ENCODE peak calls at places on chromosome 9, in eight cellular contexts. Q is body of pancreas, W is IMR-90, U is tibial nerve, H is heart left ventricle, J is A549, A is adrenal gland, V is vagina. E is an unnamed sample.
A peak's percentile ranks its signal among the peaks of the same experiment; 100 is the strongest.

GRCh38 chr9:76564300-76564699 is 105.3 kb downstream of the GCNT1 start:
- DNase-seq in J (no peak), A (no peak), V (no peak), H (no peak), U (no peak), W (peak; percentile 47), Q (no peak), E (no peak)

GRCh38 chr9:129697956-129698757 is 32.7 kb downstream of the PRRX2 start:
- DNase-seq in W (no peak), U (peak; percentile 50), A (no peak), V (no peak), H (peak; percentile 49), J (no peak), Q (peak; percentile 21), E (peak; percentile 46)

GRCh38 chr9:87035868-87036267 is 88.6 kb upstream of the GAS1 start:
- DNase-seq in J (no peak), A (no peak), U (no peak), H (no peak), V (no peak), Q (no peak), W (no peak), E (no peak)

GRCh38 chr9:74770508-74771261 is 117.0 kb downstream of the TRPM6 start:
- DNase-seq in H (no peak), W (no peak), J (peak; percentile 81), Q (peak; percentile 28), U (no peak), A (no peak), V (no peak), E (no peak)

GRCh38 chr9:93094294-93095204 is 1.5 kb upstream of the CARD19 start:
- DNase-seq in W (no peak), H (peak; percentile 86), Q (peak; percentile 71), A (peak; percentile 61), J (no peak), V (no peak), U (peak; percentile 54), E (no peak)

GRCh38 chr9:84340535-84340934 is at the start of gene SLC28A3:
- DNase-seq in A (no peak), W (no peak), V (no peak), U (no peak), Q (peak; percentile 55), H (no peak), J (no peak), E (no peak)

GRCh38 chr9:88952086-88952615 is 39.1 kb upstream of the S1PR3 start:
- DNase-seq in A (no peak), V (no peak), W (no peak), Q (no peak), U (no peak), J (no peak), H (no peak), E (no peak)

GRCh38 chr9:118362596-118362995 is 658.4 kb downstream of the TLR4 start:
- DNase-seq in A (no peak), U (no peak), H (no peak), Q (no peak), W (no peak), J (no peak), V (no peak), E (no peak)

GRCh38 chr9:110072597-110073355 is 135.2 kb downstream of the C9orf152 start:
- DNase-seq in A (no peak), H (no peak), V (no peak), J (no peak), Q (no peak), U (no peak), W (no peak), E (no peak)

GRCh38 chr9:16510506-16510905 is 360.0 kb downstream of the BNC2 start:
- DNase-seq in U (no peak), Q (no peak), V (no peak), H (no peak), W (no peak), J (no peak), A (no peak), E (no peak)

GRCh38 chr9:70856411-70856810 is 265.0 kb downstream of the TRPM3 start:
- DNase-seq in A (no peak), W (no peak), U (no peak), H (no peak), J (no peak), V (no peak), Q (no peak), E (no peak)

GRCh38 chr9:70865471-70865870 is 255.9 kb downstream of the TRPM3 start:
- DNase-seq in U (no peak), A (no peak), J (no peak), V (no peak), H (no peak), W (no peak), Q (no peak), E (no peak)

GRCh38 chr9:70859694-70860093 is 261.7 kb downstream of the TRPM3 start:
- DNase-seq in J (no peak), H (no peak), W (no peak), U (no peak), A (no peak), V (no peak), Q (no peak), E (no peak)

GRCh38 chr9:70861376-70861775 is 260.0 kb downstream of the TRPM3 start:
- DNase-seq in U (no peak), Q (no peak), W (no peak), V (no peak), H (no peak), J (no peak), A (no peak), E (no peak)

DNA sequence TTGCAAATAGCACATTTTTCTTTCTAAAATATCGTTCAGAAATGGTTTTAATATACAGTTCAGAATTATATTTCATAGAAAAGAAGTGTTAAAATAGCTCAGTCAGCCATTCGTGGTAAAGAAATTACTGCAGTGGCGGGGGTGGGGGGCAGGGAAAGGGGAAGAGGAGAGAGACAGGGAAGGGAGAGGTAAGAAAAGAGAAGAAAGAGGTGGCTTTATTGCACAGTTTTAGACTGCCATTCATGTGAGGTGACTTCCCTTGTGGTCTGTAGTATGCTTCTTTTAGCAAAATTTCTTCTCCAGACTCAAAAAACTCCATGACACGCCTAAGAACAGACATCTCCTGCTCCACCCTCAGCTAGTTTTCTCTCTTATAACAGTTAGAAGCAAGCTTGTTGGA is 259.6 kb downstream of the TRPM3 start:
- DNase-seq in H (no peak), J (no peak), A (no peak), U (no peak), V (no peak), W (no peak), Q (no peak), E (no peak)
- H3K4me3 ChIP-seq in H (no peak overlapping the region), J (no peak overlapping the region), A (no peak overlapping the region), U (no peak overlapping the region), V (no peak overlapping the region), W (no peak overlapping the region), Q (no peak overlapping the region), E (no peak overlapping the region)

GRCh38 chr9:104633976-104634520 is 16.0 kb upstream of the OR13C9 start:
- DNase-seq in J (no peak), W (no peak), V (no peak), H (no peak), A (no peak), Q (no peak), U (no peak), E (no peak)
- H3K4me1 ChIP-seq in J (no peaks in the 10 kb centered on the region), W (no peaks in the 10 kb centered on the region), V (no peaks in the 10 kb centered on the region), H (no peaks in the 10 kb centered on the region), A (no peaks in the 10 kb centered on the region), Q (no peaks in the 10 kb centered on the region), U (no peaks in the 10 kb centered on the region), E (no peaks in the 10 kb centered on the region)

GRCh38 chr9:133143639-133144141 is 20.0 kb downstream of the GBGT1 start:
- DNase-seq in Q (no peak), W (no peak), V (no peak), U (no peak), A (no peak), J (no peak), H (no peak), E (no peak)

GRCh38 chr9:133140606-133141005 is 19.6 kb upstream of the RALGDS start:
- DNase-seq in V (no peak), U (no peak), A (no peak), W (no peak), J (no peak), Q (no peak), H (no peak), E (no peak)

GRCh38 chr9:133142657-133143592 is 20.8 kb downstream of the GBGT1 start:
- DNase-seq in Q (no peak), A (peak; percentile 24), U (no peak), W (no peak), J (no peak), V (no peak), H (no peak), E (no peak)

GRCh38 chr9:133140174-133140505 is 19.1 kb upstream of the RALGDS start:
- DNase-seq in A (peak; percentile 17), H (no peak), J (no peak), Q (no peak), W (no peak), U (no peak), V (no peak), E (no peak)

DNA sequence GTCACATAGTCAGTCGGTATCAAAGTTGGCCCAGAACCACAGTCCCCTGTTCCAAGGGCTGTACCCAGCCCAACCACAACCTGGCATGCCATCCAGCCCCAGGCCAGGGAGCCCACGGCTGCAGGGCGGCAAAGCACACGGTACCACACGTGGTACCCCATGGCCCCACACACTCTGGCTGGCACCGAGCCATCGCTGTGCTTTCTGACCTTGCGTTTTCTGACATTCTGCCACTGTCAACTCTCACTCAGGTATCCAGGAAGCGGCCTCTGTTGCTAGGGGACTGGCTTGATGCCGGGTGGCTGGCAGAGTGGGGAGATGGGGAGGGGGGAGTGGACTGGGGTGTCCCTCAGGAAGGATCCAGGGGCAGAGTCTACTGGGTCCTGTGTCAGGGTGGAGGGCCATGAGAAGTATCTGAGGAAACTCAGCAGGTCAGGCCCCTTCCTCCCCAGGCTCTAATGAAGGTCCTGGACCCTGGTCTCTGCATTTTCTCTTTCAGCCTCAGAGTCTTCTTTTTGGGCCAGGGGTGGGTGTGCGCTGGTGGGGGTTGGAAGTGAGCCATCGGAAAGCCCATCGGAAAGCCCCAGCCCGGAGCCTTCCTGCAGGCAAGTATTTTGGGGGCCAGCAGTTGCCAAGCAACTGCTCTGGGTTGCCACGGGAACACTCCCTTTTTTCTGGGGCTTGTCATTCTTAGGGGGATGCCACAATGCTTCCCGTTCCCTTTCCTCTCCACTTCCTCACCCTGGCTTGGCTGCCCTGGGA is 21.0 kb upstream of the RALGDS start:
- DNase-seq in A (peak; percentile 71), V (no peak), U (no peak), W (no peak), Q (peak; percentile 84), H (peak; percentile 87), J (no peak), E (no peak)
- TF ChIP-seq POLR2A in A (no peak), V (no peak), U (no peak), W (no peak), Q (no peak), H (no peak), J (no peak), E (no peak)

DNA sequence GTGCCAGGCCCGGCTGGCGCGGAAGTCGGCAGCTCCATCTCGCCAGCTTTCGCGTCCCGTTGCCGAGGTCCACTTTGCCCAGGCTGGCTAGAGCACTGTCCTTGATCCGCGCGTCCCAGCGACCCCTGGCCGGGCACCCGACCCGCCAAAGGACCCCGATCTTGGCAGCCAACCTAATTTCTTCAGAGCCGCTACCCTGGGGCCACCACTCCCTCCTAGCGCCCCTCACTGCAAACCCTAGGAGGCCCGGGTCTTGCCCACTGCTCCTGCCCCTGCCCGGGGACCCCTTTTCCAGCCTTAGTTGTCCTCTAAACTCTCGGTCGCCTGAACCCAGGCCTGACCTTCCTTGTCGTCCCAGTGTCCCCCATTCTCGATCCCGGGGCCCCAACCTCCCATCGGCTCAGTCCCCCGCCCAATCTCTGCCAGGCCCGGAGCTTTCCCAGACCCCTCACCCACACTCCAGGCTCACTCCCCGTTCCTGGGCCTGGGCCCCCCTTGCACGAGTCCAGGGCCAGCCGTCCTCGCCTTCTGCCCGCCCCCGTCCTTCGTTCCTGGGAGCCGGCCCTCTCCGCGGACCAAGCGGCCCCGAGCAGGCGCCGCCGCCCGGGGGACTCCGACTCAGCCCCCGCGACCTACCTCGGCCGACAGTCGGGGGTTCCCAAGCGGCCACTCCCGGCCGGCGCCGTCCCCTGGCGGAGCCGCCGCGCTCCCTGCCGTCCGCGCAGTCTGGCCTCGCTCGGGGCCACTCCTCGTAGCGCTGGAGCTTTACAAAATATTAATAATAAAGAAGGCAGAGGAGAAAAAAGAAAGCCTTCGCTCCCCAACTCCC is 701 bp upstream of the LMX1B start:
- DNase-seq in H (no peak), A (no peak), J (no peak), Q (no peak), V (no peak), W (no peak), U (no peak), E (no peak)
- H3K4me3 ChIP-seq in H (peak overlapping the region; percentile 59), A (no peak overlapping the region), J (peak overlapping the region; percentile 79), Q (no peak overlapping the region), V (peak overlapping the region; percentile 42), W (no peak overlapping the region), U (peak overlapping the region; percentile 44), E (peak overlapping the region; percentile 42)